ENCODE peak calls at places on chromosomes 2 and 18, in six cellular contexts. F is A549, Z is iPS-NIHi11, Y is M059J, M is neural crest cell, S is left ventricle myocardium superior. C is an unnamed sample.
A peak's percentile ranks its signal among the peaks of the same experiment; 100 is the strongest.

GRCh38 chr2:230614913-230615332 is 97.7 kb upstream of the CAB39 start:
- DNase-seq in F (no peak), Z (no peak), Y (no peak), M (no peak), S (no peak), C (no peak)

GRCh38 chr18:48963555-48964480 is 13.1 kb upstream of the SMAD7 start:
- DNase-seq in F (no peak), Z (peak; percentile 4), Y (no peak), M (no peak), S (no peak), C (no peak)

GRCh38 chr2:74440005-74440377 is 1.7 kb downstream of the RTKN start:
- DNase-seq in F (no peak), Z (no peak), Y (peak; percentile 34), M (peak; percentile 59), S (peak; percentile 90), C (peak; percentile 69)

GRCh38 chr18:38872342-38872741 is 1306.7 kb upstream of the CELF4 start:
- DNase-seq in F (no peak), Z (no peak), Y (no peak), M (no peak), S (no peak), C (no peak)

GRCh38 chr2:10267551-10268465 is 34.9 kb upstream of the HPCAL1 start:
- DNase-seq in F (no peak), Z (peak; percentile 55), Y (no peak), M (no peak), S (peak; percentile 83), C (peak; percentile 80)

GRCh38 chr2:221822416-221822815 is 250.3 kb upstream of the EPHA4 start:
- DNase-seq in F (no peak), Z (no peak), Y (no peak), M (no peak), S (no peak), C (no peak)

GRCh38 chr2:168090366-168091019 is 156.9 kb downstream of the STK39 start:
- DNase-seq in F (no peak), Z (no peak), Y (no peak), M (no peak), S (no peak), C (no peak)

GRCh38 chr2:186868344-186868743 is 19.4 kb upstream of the ZSWIM2 start:
- DNase-seq in F (no peak), Z (no peak), Y (no peak), M (no peak), S (no peak), C (no peak)

GRCh38 chr2:229728360-229728759 is 14.0 kb upstream of the DNER start:
- DNase-seq in F (no peak), Z (no peak), Y (no peak), M (no peak), S (no peak), C (no peak)

GRCh38 chr2:100739735-100740432 is 80.1 kb upstream of the NPAS2 start:
- DNase-seq in F (no peak), Z (no peak), Y (no peak), M (no peak), S (no peak), C (no peak)

GRCh38 chr2:8607591-8607990 is 74.3 kb upstream of the ID2 start:
- DNase-seq in F (no peak), Z (no peak), Y (no peak), M (no peak), S (no peak), C (no peak)

GRCh38 chr2:113700186-113700841 is 56.1 kb downstream of the SLC35F5 start:
- DNase-seq in F (no peak), Z (peak; percentile 29), Y (peak; percentile 65), M (no peak), S (peak; percentile 68), C (peak; percentile 56)

GRCh38 chr2:231523451-231524266 is 6.6 kb downstream of the NMUR1 start:
- DNase-seq in F (no peak), Z (no peak), Y (no peak), M (no peak), S (no peak), C (no peak)

GRCh38 chr2:207320381-207321159 is 154.8 kb upstream of the KLF7 start:
- DNase-seq in F (no peak), Z (no peak), Y (no peak), M (no peak), S (no peak), C (no peak)

GRCh38 chr18:23225518-23225917 is 90.2 kb downstream of the CABLES1 start:
- DNase-seq in F (no peak), Z (no peak), Y (peak; percentile 96), M (no peak), S (no peak), C (no peak)

GRCh38 chr18:27604583-27604982 is 419.5 kb upstream of the CHST9 start:
- DNase-seq in F (no peak), Z (no peak), Y (peak; percentile 75), M (no peak), S (no peak), C (no peak)

GRCh38 chr2:205868773-205869333 is 186.6 kb downstream of the NRP2 start:
- DNase-seq in F (no peak), Z (no peak), Y (peak; percentile 92), M (no peak), S (no peak), C (no peak)

GRCh38 chr2:205698556-205699282 is 16.4 kb downstream of the NRP2 start:
- DNase-seq in F (no peak), Z (no peak), Y (peak; percentile 61), M (no peak), S (no peak), C (no peak)